ENCODE peak calls at places on chromosome 14, in four cellular contexts. X is PC-3, G is OCI-LY7, S is heart right ventricle. U is an unnamed sample.

GRCh38 chr14:35285168-35285990 is 6.8 kb upstream of the PSMA6 start:
- DNase-seq in S (no peak), G (peak), X (peak), U (no peak)

GRCh38 chr14:32104803-32105202 is 27.7 kb downstream of the ARHGAP5 start:
- DNase-seq in G (no peak), S (no peak), X (no peak), U (no peak)

GRCh38 chr14:26526132-26526531 is 71.7 kb downstream of the NOVA1 start:
- DNase-seq in S (no peak), G (no peak), X (no peak), U (no peak)

GRCh38 chr14:76867536-76868452 is 41.6 kb downstream of the LRRC74A start:
- DNase-seq in S (no peak), G (no peak), X (no peak), U (no peak)

GRCh38 chr14:61461808-61462275 is 140.5 kb downstream of the PRKCH start:
- DNase-seq in X (peak), G (peak), S (peak), U (no peak)

GRCh38 chr14:86532219-86532618 is 1002.3 kb downstream of the FLRT2 start:
- DNase-seq in X (peak), G (no peak), S (no peak), U (no peak)

GRCh38 chr14:29607129-29607528 is 320.5 kb downstream of the PRKD1 start:
- DNase-seq in X (no peak), S (no peak), G (no peak), U (no peak)

GRCh38 chr14:100818221-100818699 is 7.7 kb upstream of the MEG3 start:
- DNase-seq in S (no peak), G (no peak), X (no peak), U (no peak)

GRCh38 chr14:62077676-62078261 is 315.5 kb downstream of the SNAPC1 start:
- DNase-seq in X (no peak), S (no peak), G (peak), U (no peak)

GRCh38 chr14:104536942-104537612 is 42.5 kb upstream of the C14orf180 start:
- DNase-seq in G (no peak), X (peak), S (no peak), U (no peak)

GRCh38 chr14:77485256-77485655 is 13.4 kb downstream of the ISM2 start:
- DNase-seq in G (no peak), S (no peak), X (peak), U (no peak)

GRCh38 chr14:58280954-58281787 is 17.2 kb upstream of the ARID4A start:
- DNase-seq in G (no peak), X (peak), S (peak), U (no peak)

GRCh38 chr14:21436567-21437062 is 19.3 kb downstream of the CHD8 start:
- DNase-seq in G (no peak), X (no peak), S (no peak), U (no peak)

GRCh38 chr14:102805454-102805891 is 28.2 kb downstream of the TRAF3 start:
- DNase-seq in X (peak), S (no peak), G (no peak), U (no peak)

GRCh38 chr14:29763342-29763858 is 164.2 kb downstream of the PRKD1 start:
- DNase-seq in S (no peak), G (no peak), X (no peak), U (no peak)

GRCh38 chr14:65351493-65352224 is 60.9 kb upstream of the FUT8 start:
- DNase-seq in X (no peak), G (peak), S (no peak), U (no peak)

GRCh38 chr14:58815046-58815701 is 177.4 kb downstream of the DACT1 start:
- DNase-seq in G (no peak), S (no peak), X (peak), U (no peak)

GRCh38 chr14:85076111-85076510 is 453.8 kb upstream of the FLRT2 start:
- DNase-seq in X (no peak), G (no peak), S (no peak), U (no peak)

GRCh38 chr14:89146291-89146690 is 270.7 kb downstream of the FOXN3 start:
- DNase-seq in G (no peak), X (no peak), S (no peak), U (no peak)

GRCh38 chr14:56855891-56856461 is 45.7 kb upstream of the OTX2 start:
- DNase-seq in X (no peak), G (no peak), S (no peak), U (no peak)

GRCh38 chr14:22084393-22085281 is 411.0 kb upstream of the OR4E1 start:
- DNase-seq in X (peak), S (peak), G (peak), U (no peak)

GRCh38 chr14:99791476-99792283 is 1.5 kb upstream of the EML1 start:
- DNase-seq in G (no peak), X (no peak), S (no peak), U (no peak)

GRCh38 chr14:65961004-65961403 is 525.2 kb upstream of the CCDC196 start:
- DNase-seq in S (peak), G (peak), X (peak), U (no peak)

GRCh38 chr14:32230181-32230580 is 27.1 kb upstream of the RNU6-8 start:
- DNase-seq in G (no peak), X (peak), S (no peak), U (no peak)

GRCh38 chr14:59277659-59278058 is 89.2 kb downstream of the DAAM1 start:
- DNase-seq in X (no peak), S (no peak), G (no peak), U (no peak)

GRCh38 chr14:106508216-106508615 is 981.8 kb downstream of the TMEM121 start:
- DNase-seq in S (no peak), G (no peak), X (no peak), U (no peak)

GRCh38 chr14:58731465-58732330 is 93.9 kb downstream of the DACT1 start:
- DNase-seq in X (peak), G (no peak), S (no peak), U (peak)

GRCh38 chr14:64939817-64940190 is 2.7 kb downstream of the GPX2 start:
- DNase-seq in G (no peak), X (no peak), S (no peak), U (no peak)

GRCh38 chr14:106346534-106347290 is 820.3 kb downstream of the TMEM121 start:
- DNase-seq in X (no peak), S (no peak), G (no peak), U (no peak)

GRCh38 chr14:64506751-64507150 is 2.2 kb downstream of the ZBTB1 start:
- DNase-seq in X (no peak), G (peak), S (no peak), U (no peak)

GRCh38 chr14:22691171-22691570 is 47.0 kb upstream of the OR6J1 start:
- DNase-seq in X (peak), S (no peak), G (no peak), U (no peak)

GRCh38 chr14:102272392-102272791 is 32.6 kb downstream of the MOK start:
- DNase-seq in X (no peak), G (no peak), S (no peak), U (no peak)

GRCh38 chr14:95024380-95024779 is 132.9 kb downstream of the DICER1 start:
- DNase-seq in S (no peak), G (no peak), X (no peak), U (no peak)

GRCh38 chr14:59239030-59239429 is 50.6 kb downstream of the DAAM1 start:
- DNase-seq in G (no peak), S (no peak), X (no peak), U (no peak)

GRCh38 chr14:66000771-66001170 is 485.4 kb upstream of the CCDC196 start:
- DNase-seq in S (no peak), X (peak), G (no peak), U (no peak)

GRCh38 chr14:71050227-71050823 is 143.1 kb downstream of the PCNX1 start:
- DNase-seq in X (peak), S (no peak), G (peak), U (no peak)

GRCh38 chr14:32345311-32345771 is 16.2 kb downstream of the AKAP6 start:
- DNase-seq in S (no peak), X (peak), G (no peak), U (no peak)

GRCh38 chr14:68785817-68786490 is 6.9 kb downstream of the ZFP36L1 start:
- DNase-seq in S (no peak), G (no peak), X (peak), U (peak)

GRCh38 chr14:61184117-61184516 is 97.0 kb downstream of the TMEM30B start:
- DNase-seq in X (peak), G (no peak), S (no peak), U (no peak)

GRCh38 chr14:96307434-96307833 is 51.4 kb downstream of the BDKRB1 start:
- DNase-seq in S (no peak), X (peak), G (no peak), U (no peak)
- TF ChIP-seq CTCF in S (no peak), X (peak), G (peak), U (no peak)

DNA sequence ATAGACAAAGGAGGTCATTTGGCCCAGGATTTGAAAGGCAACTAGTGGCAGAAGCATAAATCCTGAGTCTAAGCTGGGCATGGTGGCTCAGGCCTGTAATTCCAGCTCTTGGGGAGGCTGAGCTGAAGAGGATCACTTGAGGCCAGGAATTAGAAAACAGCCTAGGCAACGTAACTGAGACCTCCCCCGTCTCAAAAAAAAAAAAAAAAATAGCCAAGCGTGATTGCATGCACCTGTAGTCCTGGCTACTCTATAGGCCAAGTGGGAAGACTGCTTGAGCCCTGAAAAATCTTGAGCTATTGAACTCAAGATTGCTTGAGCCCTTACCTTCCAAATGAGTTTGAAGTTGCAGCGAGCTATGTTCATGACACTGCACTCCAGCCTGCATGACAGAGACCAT is 7.8 kb downstream of the GON7 start:
- DNase-seq in X (no peak), G (no peak), S (no peak), U (no peak)
- H3K27ac ChIP-seq in X (no peak), G (no peak), S (no peak), U (no peak)

DNA sequence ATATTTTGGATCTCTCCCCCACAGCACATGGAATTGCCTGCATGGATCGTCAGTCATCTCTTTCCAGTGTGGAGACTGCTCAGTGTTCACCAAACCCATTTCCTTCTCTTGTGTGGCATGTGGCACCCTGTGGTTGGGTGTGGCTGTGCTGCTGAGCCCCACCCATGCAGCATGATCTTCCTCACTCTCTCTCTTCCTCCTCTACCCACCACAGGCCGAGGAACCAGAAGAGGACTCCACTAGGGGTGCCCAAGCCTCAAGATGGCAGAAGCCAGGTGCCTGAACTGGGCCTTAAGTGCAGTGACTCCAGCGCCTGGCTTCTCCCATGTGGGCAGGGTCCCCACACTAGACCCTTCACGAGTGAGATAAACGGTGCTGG is 66.8 kb upstream of the GPR68 start:
- DNase-seq in X (no peak), G (peak), S (no peak), U (no peak)
- TF ChIP-seq CTCF in X (no peak), G (peak), S (no peak), U (no peak)

GRCh38 chr14:44971459-44971858 is 9.5 kb downstream of the TOGARAM1 start:
- DNase-seq in S (no peak), X (no peak), G (no peak), U (no peak)

GRCh38 chr14:44962573-44963528 is 861 bp downstream of the TOGARAM1 start:
- DNase-seq in S (peak), G (peak), X (peak), U (peak)

GRCh38 chr14:44963775-44964380 is 1.9 kb downstream of the TOGARAM1 start:
- DNase-seq in X (peak), G (peak), S (peak), U (no peak)

GRCh38 chr14:44970907-44971306 is 8.9 kb downstream of the TOGARAM1 start:
- DNase-seq in G (no peak), X (no peak), S (no peak), U (no peak)

GRCh38 chr14:44966601-44967336 is 4.8 kb downstream of the TOGARAM1 start:
- DNase-seq in S (no peak), X (peak), G (no peak), U (no peak)
- H3K27ac ChIP-seq in S (no peak), X (no peak), G (no peak), U (no peak)

GRCh38 chr14:49464885-49465284 is 121.3 kb downstream of the RPS29 start:
- DNase-seq in G (peak), X (peak), S (no peak), U (no peak)
- TF ChIP-seq CTCF in G (peak), X (peak), S (no peak), U (peak)

U was measured in RWPE2.